ENCODE peak calls at places on chromosome 2, in six cellular contexts. One of them, this sample, is unnamed.

GRCh38 chr2:175431054-175431780 is 249.7 kb upstream of the ATP5MC3 start:
- DNase-seq in uterus: no peak
- DNase-seq in iPS DF 6.9: no peak
- DNase-seq in lower lobe of right lung: no peak
- DNase-seq in PC-3: no peak
- DNase-seq in heart left ventricle: no peak
- DNase-seq in this sample: no peak

GRCh38 chr2:133733856-133734255 is 165.6 kb upstream of the NCKAP5 start:
- DNase-seq in uterus: no peak
- DNase-seq in iPS DF 6.9: no peak
- DNase-seq in lower lobe of right lung: no peak
- DNase-seq in PC-3: no peak
- DNase-seq in heart left ventricle: no peak
- DNase-seq in this sample: peak

GRCh38 chr2:46325178-46325928 is 28.1 kb downstream of the EPAS1 start:
- DNase-seq in uterus: no peak
- DNase-seq in iPS DF 6.9: no peak
- DNase-seq in lower lobe of right lung: no peak
- DNase-seq in PC-3: no peak
- DNase-seq in heart left ventricle: no peak
- DNase-seq in this sample: no peak

GRCh38 chr2:217875556-217876252 is 127.1 kb downstream of the TNS1 start:
- DNase-seq in uterus: no peak
- DNase-seq in iPS DF 6.9: no peak
- DNase-seq in lower lobe of right lung: no peak
- DNase-seq in PC-3: no peak
- DNase-seq in heart left ventricle: no peak
- DNase-seq in this sample: no peak

GRCh38 chr2:42923632-42924425 is 131.4 kb upstream of the HAAO start:
- DNase-seq in uterus: no peak
- DNase-seq in iPS DF 6.9: no peak
- DNase-seq in lower lobe of right lung: no peak
- DNase-seq in PC-3: no peak
- DNase-seq in heart left ventricle: no peak
- DNase-seq in this sample: peak

GRCh38 chr2:222561817-222562424 is 94.0 kb downstream of the FARSB start:
- DNase-seq in uterus: peak
- DNase-seq in iPS DF 6.9: peak
- DNase-seq in lower lobe of right lung: no peak
- DNase-seq in PC-3: peak
- DNase-seq in heart left ventricle: peak
- DNase-seq in this sample: peak

GRCh38 chr2:393711-394696 is 106.1 kb upstream of the ALKAL2 start:
- DNase-seq in uterus: no peak
- DNase-seq in iPS DF 6.9: no peak
- DNase-seq in lower lobe of right lung: no peak
- DNase-seq in PC-3: peak
- DNase-seq in heart left ventricle: no peak
- DNase-seq in this sample: no peak

GRCh38 chr2:38164881-38165280 is 88.9 kb upstream of the CYP1B1 start:
- DNase-seq in uterus: no peak
- DNase-seq in iPS DF 6.9: no peak
- DNase-seq in lower lobe of right lung: no peak
- DNase-seq in PC-3: no peak
- DNase-seq in heart left ventricle: no peak
- DNase-seq in this sample: no peak

DNA sequence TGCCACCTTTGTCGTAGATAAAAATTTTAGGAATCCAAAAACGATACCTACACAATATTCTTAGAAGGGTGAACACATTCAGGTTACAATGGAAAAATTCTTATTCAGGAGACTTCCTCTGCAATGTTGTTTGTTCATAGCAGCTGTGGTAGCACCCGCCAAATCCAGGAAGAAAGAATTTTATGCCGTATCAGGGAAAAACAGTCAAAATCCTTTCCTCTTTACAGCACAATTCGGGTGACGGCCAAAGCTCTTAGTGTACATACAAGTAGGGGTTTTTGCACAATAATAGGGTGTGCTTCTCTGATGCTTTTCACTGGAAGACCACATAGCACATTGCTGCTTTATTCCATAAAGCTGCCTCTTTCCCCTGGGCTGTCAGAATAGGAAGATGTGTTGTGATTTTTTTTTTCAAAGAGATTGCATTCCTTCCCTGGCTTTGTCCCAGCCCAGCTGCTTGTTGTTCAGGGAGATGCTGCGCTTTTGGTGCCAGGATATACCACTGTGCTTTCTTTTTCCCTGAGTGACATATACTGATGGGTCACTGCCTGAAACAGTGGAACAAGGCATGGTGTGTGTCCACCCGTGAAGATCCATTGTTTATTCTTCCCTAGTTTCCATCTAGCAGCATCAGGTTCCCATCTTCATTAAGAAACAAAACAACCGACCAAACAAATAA is 27.2 kb upstream of the LANCL1 start:
- DNase-seq in uterus: no peak
- DNase-seq in iPS DF 6.9: no peak
- DNase-seq in lower lobe of right lung: no peak
- DNase-seq in PC-3: no peak
- DNase-seq in heart left ventricle: no peak
- DNase-seq in this sample: peak
- H3K4me3 ChIP-seq in uterus: no peak
- H3K4me3 ChIP-seq in iPS DF 6.9: no peak
- H3K4me3 ChIP-seq in lower lobe of right lung: peak
- H3K4me3 ChIP-seq in PC-3: no peak
- H3K4me3 ChIP-seq in heart left ventricle: no peak
- H3K4me3 ChIP-seq in this sample: no peak

GRCh38 chr2:226355600-226355999 is 444.0 kb downstream of the IRS1 start:
- DNase-seq in uterus: no peak
- DNase-seq in iPS DF 6.9: no peak
- DNase-seq in lower lobe of right lung: no peak
- DNase-seq in PC-3: no peak
- DNase-seq in heart left ventricle: no peak
- DNase-seq in this sample: no peak

GRCh38 chr2:226351711-226352110 is 447.9 kb downstream of the IRS1 start:
- DNase-seq in uterus: no peak
- DNase-seq in iPS DF 6.9: no peak
- DNase-seq in lower lobe of right lung: no peak
- DNase-seq in PC-3: no peak
- DNase-seq in heart left ventricle: no peak
- DNase-seq in this sample: peak

GRCh38 chr2:226357816-226358215 is 441.8 kb downstream of the IRS1 start:
- DNase-seq in uterus: no peak
- DNase-seq in iPS DF 6.9: no peak
- DNase-seq in lower lobe of right lung: no peak
- DNase-seq in PC-3: no peak
- DNase-seq in heart left ventricle: no peak
- DNase-seq in this sample: no peak

GRCh38 chr2:226354434-226354833 is 445.2 kb downstream of the IRS1 start:
- DNase-seq in uterus: no peak
- DNase-seq in iPS DF 6.9: no peak
- DNase-seq in lower lobe of right lung: no peak
- DNase-seq in PC-3: no peak
- DNase-seq in heart left ventricle: no peak
- DNase-seq in this sample: peak

DNA sequence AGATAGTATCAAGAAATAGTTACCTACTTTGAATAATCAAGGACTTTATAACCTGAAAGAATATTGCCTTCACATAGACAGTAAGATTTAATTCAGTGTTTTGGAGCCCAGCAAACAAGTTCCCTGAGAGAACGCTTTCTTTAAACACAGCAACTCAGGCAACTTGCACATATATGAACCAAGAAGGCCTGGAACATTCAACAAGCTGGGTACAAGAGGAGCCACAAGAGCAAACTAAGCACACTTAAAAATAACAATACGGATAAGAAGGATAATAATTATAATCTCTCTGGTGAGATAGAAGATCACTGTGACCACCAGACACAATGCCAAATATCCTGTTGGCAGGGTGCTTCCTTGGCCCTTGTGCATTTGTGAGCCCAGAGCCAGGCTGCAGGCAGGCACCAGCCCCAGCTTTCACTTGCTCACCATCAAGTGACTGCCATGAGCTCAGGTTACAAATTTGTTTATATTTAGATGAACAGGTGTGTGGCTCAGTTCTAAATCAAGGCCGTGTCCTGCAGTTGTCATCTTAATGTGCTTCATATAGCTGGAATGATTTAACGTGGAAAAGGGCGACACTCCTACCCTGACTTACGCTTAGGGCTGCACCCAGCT is 446.6 kb downstream of the IRS1 start:
- DNase-seq in uterus: no peak
- DNase-seq in iPS DF 6.9: no peak
- DNase-seq in lower lobe of right lung: no peak
- DNase-seq in PC-3: no peak
- DNase-seq in heart left ventricle: no peak
- DNase-seq in this sample: no peak
- H3K4me3 ChIP-seq in uterus: no peak
- H3K4me3 ChIP-seq in iPS DF 6.9: no peak
- H3K4me3 ChIP-seq in lower lobe of right lung: no peak
- H3K4me3 ChIP-seq in PC-3: no peak
- H3K4me3 ChIP-seq in heart left ventricle: no peak
- H3K4me3 ChIP-seq in this sample: no peak

GRCh38 chr2:225038076-225038571 is 4.1 kb downstream of the DOCK10 start:
- DNase-seq in uterus: no peak
- DNase-seq in iPS DF 6.9: no peak
- DNase-seq in lower lobe of right lung: no peak
- DNase-seq in PC-3: no peak
- DNase-seq in heart left ventricle: no peak
- DNase-seq in this sample: no peak

GRCh38 chr2:225040862-225041209 is 1.4 kb downstream of the DOCK10 start:
- DNase-seq in uterus: no peak
- DNase-seq in iPS DF 6.9: no peak
- DNase-seq in lower lobe of right lung: no peak
- DNase-seq in PC-3: peak
- DNase-seq in heart left ventricle: no peak
- DNase-seq in this sample: no peak

GRCh38 chr2:225042800-225043167 is 516 bp upstream of the DOCK10 start:
- DNase-seq in uterus: no peak
- DNase-seq in iPS DF 6.9: no peak
- DNase-seq in lower lobe of right lung: no peak
- DNase-seq in PC-3: no peak
- DNase-seq in heart left ventricle: no peak
- DNase-seq in this sample: no peak

GRCh38 chr2:225041210-225041870 is 928 bp downstream of the DOCK10 start:
- DNase-seq in uterus: no peak
- DNase-seq in iPS DF 6.9: no peak
- DNase-seq in lower lobe of right lung: peak
- DNase-seq in PC-3: peak
- DNase-seq in heart left ventricle: peak
- DNase-seq in this sample: peak

DNA sequence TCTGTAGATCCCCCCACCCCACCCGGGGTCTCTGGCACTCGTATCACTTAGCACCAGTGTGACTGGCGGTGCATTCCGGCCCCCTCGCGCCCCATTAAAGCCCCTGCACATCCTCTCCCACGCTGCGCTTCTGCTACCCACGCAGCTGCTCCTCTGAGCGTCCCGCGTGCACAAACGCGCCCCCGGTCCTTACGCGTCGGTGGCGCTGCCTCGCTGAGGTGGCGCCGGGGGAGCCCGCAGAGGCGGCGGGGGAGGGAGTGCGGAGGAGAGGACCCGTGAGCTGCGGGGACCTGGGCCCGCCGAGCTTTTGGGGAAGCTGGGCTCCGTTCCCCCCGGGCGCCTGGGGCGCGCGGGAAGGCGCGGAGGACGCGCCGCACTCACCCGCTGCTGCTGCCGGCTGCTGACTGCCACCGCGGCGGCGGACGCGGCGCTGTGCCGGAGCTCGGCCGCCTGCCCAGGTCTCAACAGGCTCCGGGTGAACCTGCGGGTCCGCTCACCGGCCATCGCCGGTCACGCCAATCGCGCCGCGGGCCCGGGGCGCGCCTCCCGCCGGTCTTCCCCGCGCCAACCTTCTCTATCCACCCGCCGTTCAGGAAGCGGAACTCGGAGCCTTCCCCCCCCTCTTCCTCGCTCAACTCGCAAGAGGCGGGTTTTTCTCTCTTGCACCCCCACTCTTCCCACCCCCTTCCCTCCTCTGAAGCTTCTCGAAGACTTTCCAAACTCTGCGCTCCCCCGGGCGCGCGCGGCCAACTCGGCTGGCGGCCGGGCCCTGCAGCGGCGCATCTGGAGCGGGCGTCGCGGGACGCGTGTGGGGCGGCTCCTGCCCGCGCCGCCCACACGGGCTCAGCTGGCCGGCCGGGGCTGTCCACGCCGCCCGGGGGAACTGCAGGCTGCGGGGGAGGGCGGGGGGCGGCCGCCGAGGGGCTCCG is at the start of gene DOCK10:
- DNase-seq in uterus: peak
- DNase-seq in iPS DF 6.9: no peak
- DNase-seq in lower lobe of right lung: peak
- DNase-seq in PC-3: peak
- DNase-seq in heart left ventricle: peak
- DNase-seq in this sample: peak
- H3K4me3 ChIP-seq in uterus: peak
- H3K4me3 ChIP-seq in iPS DF 6.9: peak
- H3K4me3 ChIP-seq in lower lobe of right lung: peak
- H3K4me3 ChIP-seq in PC-3: peak
- H3K4me3 ChIP-seq in heart left ventricle: peak
- H3K4me3 ChIP-seq in this sample: peak

GRCh38 chr2:10094271-10094814 is 14.1 kb upstream of the CYS1 start:
- DNase-seq in uterus: no peak
- DNase-seq in iPS DF 6.9: no peak
- DNase-seq in lower lobe of right lung: no peak
- DNase-seq in PC-3: no peak
- DNase-seq in heart left ventricle: no peak
- DNase-seq in this sample: no peak

GRCh38 chr2:10089565-10090183 is 9.5 kb upstream of the CYS1 start:
- DNase-seq in uterus: no peak
- DNase-seq in iPS DF 6.9: no peak
- DNase-seq in lower lobe of right lung: no peak
- DNase-seq in PC-3: no peak
- DNase-seq in heart left ventricle: no peak
- DNase-seq in this sample: no peak

GRCh38 chr2:10087360-10087759 is 7.1 kb upstream of the CYS1 start:
- DNase-seq in uterus: no peak
- DNase-seq in iPS DF 6.9: no peak
- DNase-seq in lower lobe of right lung: no peak
- DNase-seq in PC-3: no peak
- DNase-seq in heart left ventricle: no peak
- DNase-seq in this sample: no peak

GRCh38 chr2:10086950-10087349 is 6.7 kb upstream of the CYS1 start:
- DNase-seq in uterus: no peak
- DNase-seq in iPS DF 6.9: no peak
- DNase-seq in lower lobe of right lung: no peak
- DNase-seq in PC-3: no peak
- DNase-seq in heart left ventricle: no peak
- DNase-seq in this sample: no peak

GRCh38 chr2:10091182-10091932 is 11.1 kb upstream of the CYS1 start:
- DNase-seq in uterus: no peak
- DNase-seq in iPS DF 6.9: no peak
- DNase-seq in lower lobe of right lung: peak
- DNase-seq in PC-3: no peak
- DNase-seq in heart left ventricle: no peak
- DNase-seq in this sample: no peak
- H3K4me3 ChIP-seq in uterus: no peak
- H3K4me3 ChIP-seq in iPS DF 6.9: no peak
- H3K4me3 ChIP-seq in lower lobe of right lung: peak
- H3K4me3 ChIP-seq in PC-3: no peak
- H3K4me3 ChIP-seq in heart left ventricle: peak
- H3K4me3 ChIP-seq in this sample: no peak

GRCh38 chr2:7726989-7727388 is 809.8 kb downstream of the RNF144A start:
- DNase-seq in uterus: no peak
- DNase-seq in iPS DF 6.9: no peak
- DNase-seq in lower lobe of right lung: no peak
- DNase-seq in PC-3: no peak
- DNase-seq in heart left ventricle: no peak
- DNase-seq in this sample: no peak
- H3K4me3 ChIP-seq in uterus: no peak
- H3K4me3 ChIP-seq in iPS DF 6.9: no peak
- H3K4me3 ChIP-seq in lower lobe of right lung: peak
- H3K4me3 ChIP-seq in PC-3: no peak
- H3K4me3 ChIP-seq in heart left ventricle: no peak
- H3K4me3 ChIP-seq in this sample: no peak